ENCODE peak calls at places on chromosomes 4 and X, in seven cellular contexts. L is ovary, M is adrenal gland, I is heart left ventricle, D is spleen, T is A549, J is Peyer's patch. E is an unnamed sample.

GRCh38 chrX:1546601-1547275 is 9.8 kb upstream of the P2RY8 start:
- DNase-seq in J (peak), T (no peak), D (no peak), I (no peak), M (peak), L (no peak), E (no peak)

GRCh38 chrX:6382284-6382683 is 152.6 kb downstream of the VCX3A start:
- DNase-seq in M (no peak), J (no peak), I (no peak), T (no peak), L (no peak), D (no peak), E (no peak)

GRCh38 chrX:55161581-55161980 is 58.6 kb upstream of the PAGE5 start:
- DNase-seq in J (no peak), D (no peak), L (no peak), M (peak), T (no peak), I (no peak), E (no peak)

GRCh38 chr4:74536557-74536956 is 91.6 kb downstream of the AREG start:
- DNase-seq in M (no peak), D (no peak), J (no peak), T (no peak), L (no peak), I (no peak), E (no peak)

GRCh38 chrX:9503261-9503660 is 38.4 kb downstream of the TBL1X start:
- DNase-seq in D (no peak), T (no peak), M (no peak), I (no peak), J (no peak), L (no peak), E (no peak)

GRCh38 chrX:49190783-49191032 is 4.5 kb upstream of the PRICKLE3 start:
- DNase-seq in I (no peak), T (no peak), J (peak), L (no peak), D (no peak), M (no peak), E (no peak)

GRCh38 chrX:154655346-154655745 is 2.0 kb upstream of the CTAG2 start:
- DNase-seq in T (no peak), D (no peak), L (no peak), I (no peak), M (no peak), J (no peak), E (no peak)

GRCh38 chr4:108762559-108763225 is at the start of gene ETNPPL:
- DNase-seq in I (peak), L (no peak), T (no peak), M (peak), J (peak), D (no peak), E (peak)

GRCh38 chrX:100687128-100687527 is 43.1 kb downstream of the SRPX2 start:
- DNase-seq in I (no peak), D (no peak), J (no peak), T (no peak), L (no peak), M (no peak), E (peak)

GRCh38 chrX:153948002-153948466 is 3.6 kb upstream of the RENBP start:
- DNase-seq in T (no peak), M (no peak), J (no peak), L (no peak), D (no peak), I (no peak), E (no peak)

GRCh38 chrX:137052641-137053235 is 18.9 kb upstream of the GPR101 start:
- DNase-seq in M (no peak), T (peak), I (no peak), L (no peak), D (peak), J (no peak), E (no peak)

DNA sequence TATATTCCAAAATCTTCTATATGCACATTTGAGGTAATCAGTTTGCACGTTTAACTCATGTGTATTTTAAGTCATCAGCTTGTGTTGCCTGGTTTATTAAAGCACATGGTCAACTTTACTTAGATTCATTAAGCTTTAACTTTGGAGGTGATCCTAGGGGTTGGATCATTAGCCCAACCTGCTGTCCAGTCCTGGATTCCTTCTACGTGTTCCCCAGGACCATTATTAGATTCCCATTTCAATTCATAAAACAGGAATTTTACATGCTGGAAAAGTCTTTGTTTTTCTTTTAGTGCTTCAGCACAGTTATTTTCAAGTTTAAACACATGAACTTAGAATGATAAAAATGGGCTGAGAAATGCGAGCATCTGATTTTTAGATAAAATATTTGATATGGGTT is 132.5 kb downstream of the SORBS2 start:
- DNase-seq in J (no peak), D (no peak), L (no peak), T (no peak), I (no peak), M (no peak), E (no peak)
- TF ChIP-seq POLR2A in J (no peak), D (no peak), L (no peak), T (no peak), I (no peak), M (no peak), E (no peak)

DNA sequence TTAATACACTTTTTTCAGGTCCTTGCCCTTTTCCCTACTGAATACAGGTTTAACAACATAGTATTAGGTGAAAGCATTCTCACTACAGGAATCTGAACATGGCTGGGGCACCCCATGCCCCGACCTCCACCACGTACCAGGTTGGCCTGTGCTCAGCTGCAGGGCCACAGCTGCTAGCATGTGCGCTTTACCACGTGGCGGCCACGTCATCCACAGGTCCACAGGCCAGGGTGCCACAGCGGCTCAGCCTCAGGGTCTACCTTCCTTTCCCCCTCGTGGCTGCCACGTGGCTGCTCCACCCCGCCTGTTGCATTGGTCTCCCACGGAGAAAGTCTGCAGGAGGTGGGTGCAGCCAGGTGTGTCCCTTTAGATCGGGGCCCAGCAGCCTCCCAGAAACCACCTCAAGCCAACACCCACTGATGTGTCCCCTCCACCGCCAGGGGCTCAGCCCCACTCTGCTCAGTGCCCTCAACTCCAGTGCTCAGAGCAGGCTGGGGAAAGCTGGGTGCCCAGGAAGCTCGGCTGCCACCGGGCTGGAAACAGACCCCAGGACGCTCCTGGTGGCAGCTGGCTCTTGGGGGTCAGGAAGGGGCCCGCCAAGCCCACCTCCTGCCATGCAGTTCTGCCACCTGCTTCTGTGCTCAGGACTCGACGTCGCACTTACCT is 17.8 kb downstream of the CTBP1 start:
- DNase-seq in J (no peak), D (no peak), L (no peak), T (no peak), I (no peak), M (no peak), E (no peak)
- TF ChIP-seq POLR2A in J (no peak), D (no peak), L (no peak), T (no peak), I (no peak), M (no peak), E (no peak)

GRCh38 chr4:68869274-68869773 is 53.5 kb downstream of the UGT2B10 start:
- DNase-seq in L (no peak), T (no peak), J (no peak), I (no peak), D (no peak), M (no peak), E (no peak)

GRCh38 chr4:68861057-68861456 is 45.3 kb downstream of the UGT2B10 start:
- DNase-seq in M (no peak), L (no peak), J (no peak), D (no peak), T (no peak), I (no peak), E (no peak)

GRCh38 chr4:68865178-68865638 is 49.4 kb downstream of the UGT2B10 start:
- DNase-seq in L (no peak), D (no peak), J (no peak), T (no peak), M (no peak), I (no peak), E (no peak)

GRCh38 chr4:68865760-68866159 is 50.0 kb downstream of the UGT2B10 start:
- DNase-seq in T (no peak), L (no peak), M (no peak), D (no peak), I (no peak), J (no peak), E (no peak)

DNA sequence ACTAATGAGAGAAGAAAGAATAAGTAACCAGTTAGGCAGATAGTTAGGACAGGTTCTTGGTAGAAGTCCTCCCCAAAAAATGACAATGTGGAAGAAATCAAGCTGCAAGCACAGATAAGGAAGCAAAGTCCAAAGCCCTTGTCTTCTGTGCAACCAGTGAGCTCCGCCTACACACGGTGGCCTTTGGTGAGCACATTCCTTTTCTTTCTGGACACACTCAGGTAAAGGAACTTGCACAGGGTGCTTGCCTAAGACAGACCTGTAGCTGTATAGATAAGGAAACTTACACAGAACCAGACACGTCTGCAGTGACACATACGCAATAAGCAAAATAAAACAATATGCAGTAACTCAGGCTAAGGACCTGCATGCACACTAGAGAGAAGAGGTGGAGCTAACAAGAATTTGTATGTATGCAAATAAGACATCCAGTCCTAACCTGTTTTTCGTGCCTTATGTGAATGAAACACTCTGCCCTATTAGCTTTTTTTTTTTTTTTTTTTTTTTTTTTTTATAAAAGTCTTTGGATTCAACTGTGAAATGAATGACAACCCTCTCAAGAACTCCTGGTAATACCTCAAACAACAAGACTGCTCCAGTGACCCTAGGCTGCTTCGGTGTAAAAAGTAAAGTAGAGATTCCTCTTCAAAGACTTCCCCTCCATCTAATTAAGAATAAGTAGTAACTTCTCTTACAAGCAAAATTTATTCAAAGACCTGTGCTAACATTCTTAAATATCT is 48.8 kb downstream of the UGT2B10 start:
- DNase-seq in T (no peak), M (no peak), I (no peak), L (no peak), J (peak), D (no peak), E (peak)
- TF ChIP-seq POLR2A in T (no peak), M (no peak), I (no peak), L (no peak), J (no peak), D (no peak), E (peak)

DNA sequence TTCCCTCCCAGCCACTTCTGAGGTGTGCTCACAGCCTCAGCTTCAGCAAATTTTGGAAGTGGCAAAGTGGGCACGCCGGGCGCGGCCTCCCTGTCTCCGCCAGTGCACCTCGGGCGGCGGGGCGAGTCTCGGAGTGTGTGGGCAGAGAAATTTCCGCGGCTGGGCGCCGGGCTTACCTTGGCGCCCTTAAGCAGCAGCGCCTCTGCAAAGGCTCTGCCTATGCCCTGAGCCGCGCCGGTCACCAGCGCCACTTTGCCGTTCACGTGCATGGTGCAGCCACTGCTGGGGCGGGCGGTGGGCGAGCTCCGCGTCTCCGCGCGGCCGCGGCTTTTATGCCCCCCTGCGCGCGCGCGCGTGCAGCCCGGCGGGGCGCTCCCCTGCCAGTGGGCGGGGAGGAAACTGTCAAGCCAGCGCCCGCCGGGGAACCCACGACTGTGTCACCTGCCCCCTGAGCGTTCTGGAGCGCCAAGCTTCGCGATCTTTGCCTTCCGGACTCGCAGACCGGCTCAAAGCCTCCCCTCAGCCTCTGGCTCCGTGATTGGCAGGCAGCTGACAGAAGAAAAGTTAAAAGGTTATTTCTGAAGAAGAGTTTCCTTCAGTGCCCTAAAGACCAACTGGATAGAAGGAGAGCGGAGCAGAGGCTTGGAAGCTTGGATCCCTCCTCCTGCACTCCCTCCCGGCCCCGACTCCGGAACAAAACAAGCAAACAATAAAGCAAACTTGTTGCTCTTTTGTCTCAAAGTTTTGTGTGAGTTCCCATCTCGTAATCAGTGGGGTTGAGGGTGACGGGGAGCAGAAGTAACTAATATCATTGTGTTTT is at the start of gene HPGD:
- DNase-seq in M (peak), J (peak), L (no peak), I (peak), T (peak), D (peak), E (peak)
- TF ChIP-seq POLR2A in M (no peak), J (peak), L (no peak), I (no peak), T (peak), D (no peak), E (peak)

GRCh38 chr4:154549894-154550790 is at the start of gene PLRG1:
- DNase-seq in L (peak), J (peak), I (peak), T (peak), M (peak), D (peak), E (peak)
- TF ChIP-seq POLR2A in L (peak), J (peak), I (peak), T (peak), M (peak), D (peak), E (peak)

DNA sequence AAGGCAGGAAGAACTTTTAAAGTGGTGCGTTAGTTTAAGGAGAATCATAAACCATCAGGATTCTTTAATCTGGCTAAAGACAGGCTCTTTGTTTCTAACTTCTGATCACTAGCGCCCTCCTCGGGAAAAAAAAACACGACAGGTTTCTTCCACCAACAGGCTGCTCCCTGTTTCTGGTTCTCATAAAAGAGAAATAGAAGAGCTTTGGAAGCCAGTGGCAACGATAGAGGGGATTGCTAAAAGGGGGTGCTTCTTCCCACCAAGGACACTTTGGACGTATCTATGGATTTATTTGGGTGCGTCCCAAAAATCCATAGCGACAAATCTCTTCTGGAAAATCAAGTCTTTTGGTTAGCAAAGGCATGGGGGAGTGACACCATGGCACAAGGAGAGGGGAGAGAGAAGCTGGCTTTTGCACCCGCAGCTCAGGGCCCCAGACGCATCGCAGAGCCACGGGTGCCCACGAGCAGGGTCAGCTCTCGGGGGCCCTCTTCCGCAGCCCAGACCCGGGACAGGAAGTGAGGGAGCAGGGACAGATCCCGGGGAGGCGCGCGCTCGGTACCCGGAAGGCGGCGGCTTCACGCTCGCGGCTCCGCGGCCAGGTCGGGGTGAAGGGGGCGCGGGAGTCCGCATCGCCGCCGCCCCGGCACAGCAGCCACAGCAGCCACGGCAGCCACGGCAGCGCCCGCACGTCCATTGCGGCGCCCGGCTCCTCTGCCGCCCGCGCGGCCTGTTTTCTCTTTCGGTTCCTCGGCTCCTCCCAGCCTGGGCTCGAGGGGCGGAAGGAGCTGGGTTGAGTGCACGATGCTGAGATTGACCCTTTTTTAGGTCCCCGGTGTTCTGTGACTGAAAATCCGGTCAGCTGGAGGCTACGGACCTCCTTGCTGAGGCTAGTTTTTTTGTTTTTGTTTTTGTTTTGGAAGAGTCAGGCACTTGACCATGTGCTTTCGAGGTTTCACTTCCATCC is at the start of gene CTSO:
- DNase-seq in D (peak), J (peak), T (peak), L (peak), I (peak), M (peak), E (peak)
- TF ChIP-seq POLR2A in D (no peak), J (peak), T (peak), L (peak), I (peak), M (peak), E (peak)

GRCh38 chrX:53374222-53374820 is 48.1 kb downstream of the SMC1A start:
- DNase-seq in I (no peak), M (no peak), L (no peak), D (no peak), T (no peak), J (no peak), E (peak)
- TF ChIP-seq POLR2A in I (no peak), M (no peak), L (no peak), D (no peak), T (no peak), J (no peak), E (no peak)

DNA sequence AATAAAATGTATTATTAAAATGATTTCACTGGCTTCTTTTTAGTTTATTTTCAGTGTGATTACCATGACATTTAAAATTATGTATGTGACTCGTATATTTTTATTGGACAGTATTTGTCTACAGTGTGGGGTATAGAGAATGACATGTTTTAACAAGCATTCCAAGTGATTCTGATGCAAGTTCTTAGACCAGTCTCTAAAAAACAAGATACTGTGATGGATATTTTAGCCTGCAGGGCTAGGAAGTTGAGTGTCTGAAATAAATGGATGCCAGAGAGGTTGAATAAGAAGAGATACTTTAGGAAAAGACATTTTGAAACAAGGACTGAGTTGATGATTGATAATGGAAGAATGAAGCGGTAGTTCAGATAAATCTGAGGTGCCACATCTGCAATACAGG is 3.5 kb upstream of the MAD2L1 start:
- DNase-seq in M (no peak), D (no peak), L (no peak), I (no peak), J (no peak), T (no peak), E (no peak)
- TF ChIP-seq POLR2A in M (no peak), D (no peak), L (no peak), I (no peak), J (no peak), T (no peak), E (no peak)

GRCh38 chrX:115560978-115561604 is at the start of gene PLS3:
- DNase-seq in T (peak), J (peak), I (peak), M (peak), D (peak), L (peak), E (no peak)
- TF ChIP-seq POLR2A in T (peak), J (no peak), I (peak), M (peak), D (no peak), L (peak), E (no peak)

E was measured in erythroblast.